ENCODE peak calls at places on chromosomes 7 and 10, in nine cellular contexts. X, R, N, A, H, Y, S, U and D are unnamed samples.

GRCh38 chr7:95622001-95622549 is 25.8 kb upstream of the PDK4 start:
- DNase-seq in X (no peak), R (no peak), N (no peak), A (no peak), H (no peak), Y (no peak), S (no peak), U (no peak), D (no peak)

GRCh38 chr10:29880856-29881255 is 178.5 kb downstream of the JCAD start:
- DNase-seq in X (no peak), R (no peak), N (no peak), A (no peak), H (no peak), Y (no peak), S (no peak), U (no peak), D (no peak)

GRCh38 chr10:132859084-132859855 is 73.3 kb upstream of the NKX6-2 start:
- DNase-seq in X (no peak), R (peak; percentile 8), N (no peak), A (no peak), H (no peak), Y (no peak), S (no peak), U (no peak), D (no peak)

GRCh38 chr7:85695041-85695990 is 508.5 kb upstream of the SEMA3D start:
- DNase-seq in X (no peak), R (no peak), N (no peak), A (no peak), H (no peak), Y (no peak), S (peak; percentile 63), U (peak; percentile 1), D (no peak)

GRCh38 chr10:60803433-60803832 is 25.2 kb downstream of the CDK1 start:
- DNase-seq in X (no peak), R (no peak), N (peak; percentile 83), A (no peak), H (no peak), Y (no peak), S (no peak), U (no peak), D (no peak)

GRCh38 chr7:47587389-47587788 is 5.5 kb upstream of the TNS3 start:
- DNase-seq in X (no peak), R (no peak), N (peak; percentile 76), A (no peak), H (no peak), Y (no peak), S (peak; percentile 93), U (no peak), D (no peak)

GRCh38 chr7:128389085-128389814 is 20.5 kb downstream of the IMPDH1 start:
- DNase-seq in X (no peak), R (no peak), N (no peak), A (no peak), H (no peak), Y (no peak), S (peak; percentile 28), U (no peak), D (no peak)

GRCh38 chr10:79229081-79229541 is 118.2 kb upstream of the PPIF start:
- DNase-seq in X (no peak), R (no peak), N (no peak), A (no peak), H (peak; percentile 31), Y (no peak), S (peak; percentile 80), U (no peak), D (no peak)

GRCh38 chr10:79046326-79046725 is 22.4 kb upstream of the ZMIZ1 start:
- DNase-seq in X (no peak), R (no peak), N (no peak), A (no peak), H (no peak), Y (no peak), S (no peak), U (no peak), D (no peak)

GRCh38 chr10:129387258-129387525 is 79.8 kb upstream of the MGMT start:
- DNase-seq in X (no peak), R (no peak), N (no peak), A (no peak), H (no peak), Y (no peak), S (no peak), U (no peak), D (no peak)

GRCh38 chr7:77409739-77410545 is 6.2 kb downstream of the GSAP start:
- DNase-seq in X (peak; percentile 57), R (no peak), N (peak; percentile 94), A (no peak), H (no peak), Y (no peak), S (no peak), U (no peak), D (no peak)

GRCh38 chr10:86267286-86268195 is 99.1 kb downstream of the GRID1 start:
- DNase-seq in X (no peak), R (no peak), N (no peak), A (no peak), H (no peak), Y (no peak), S (no peak), U (no peak), D (no peak)

GRCh38 chr7:5525271-5526189 is 101.9 kb upstream of the TNRC18 start:
- DNase-seq in X (no peak), R (no peak), N (peak; percentile 69), A (peak; percentile 20), H (no peak), Y (no peak), S (peak; percentile 70), U (peak; percentile 63), D (no peak)

GRCh38 chr7:73973091-73973490 is 54.9 kb upstream of the ELN start:
- DNase-seq in X (no peak), R (no peak), N (no peak), A (no peak), H (no peak), Y (no peak), S (no peak), U (no peak), D (no peak)

GRCh38 chr7:86949052-86949778 is 110.2 kb downstream of the ELAPOR2 start:
- DNase-seq in X (no peak), R (no peak), N (no peak), A (no peak), H (no peak), Y (no peak), S (no peak), U (no peak), D (no peak)

GRCh38 chr7:91168766-91169518 is 95.3 kb upstream of the FZD1 start:
- DNase-seq in X (no peak), R (no peak), N (no peak), A (no peak), H (peak; percentile 4), Y (no peak), S (no peak), U (no peak), D (peak; percentile 34)

GRCh38 chr10:51804861-51805260 is 105.5 kb upstream of the CSTF2T start:
- DNase-seq in X (peak; percentile 15), R (no peak), N (no peak), A (no peak), H (no peak), Y (no peak), S (no peak), U (no peak), D (no peak)

GRCh38 chr10:91197044-91197651 is 23.3 kb upstream of the PCGF5 start:
- DNase-seq in X (peak; percentile 52), R (no peak), N (no peak), A (no peak), H (no peak), Y (no peak), S (no peak), U (no peak), D (no peak)

GRCh38 chr7:112080441-112080840 is 125.8 kb downstream of the DOCK4 start:
- DNase-seq in X (peak; percentile 49), R (no peak), N (peak; percentile 85), A (no peak), H (no peak), Y (no peak), S (no peak), U (no peak), D (no peak)

GRCh38 chr10:90999512-91000172 is 78.8 kb upstream of the ANKRD1 start:
- DNase-seq in X (no peak), R (no peak), N (no peak), A (no peak), H (no peak), Y (no peak), S (no peak), U (no peak), D (no peak)

GRCh38 chr10:128064615-128065580 is 61.3 kb downstream of the MKI67 start:
- DNase-seq in X (peak; percentile 47), R (no peak), N (peak; percentile 99), A (peak; percentile 72), H (no peak), Y (no peak), S (no peak), U (no peak), D (no peak)

GRCh38 chr7:21753071-21753470 is 192.6 kb downstream of the CDCA7L start:
- DNase-seq in X (no peak), R (no peak), N (no peak), A (no peak), H (no peak), Y (no peak), S (peak; percentile 61), U (no peak), D (no peak)

GRCh38 chr7:18861514-18861913 is 255.9 kb downstream of the TWIST1 start:
- DNase-seq in X (no peak), R (no peak), N (no peak), A (no peak), H (no peak), Y (no peak), S (no peak), U (no peak), D (no peak)

GRCh38 chr7:129438839-129439640 is 4.8 kb downstream of the STRIP2 start:
- DNase-seq in X (peak; percentile 49), R (no peak), N (peak; percentile 76), A (peak; percentile 56), H (no peak), Y (no peak), S (no peak), U (peak; percentile 27), D (no peak)

GRCh38 chr7:116786791-116787443 is 75.5 kb upstream of the CAPZA2 start:
- DNase-seq in X (no peak), R (no peak), N (peak; percentile 57), A (no peak), H (no peak), Y (no peak), S (peak; percentile 32), U (peak; percentile 24), D (no peak)

GRCh38 chr7:84981038-84981601 is 205.7 kb downstream of the SEMA3D start:
- DNase-seq in X (no peak), R (no peak), N (no peak), A (no peak), H (no peak), Y (no peak), S (no peak), U (no peak), D (peak; percentile 84)

GRCh38 chr7:132125872-132126595 is 450.2 kb downstream of the PLXNA4 start:
- DNase-seq in X (no peak), R (no peak), N (no peak), A (no peak), H (no peak), Y (no peak), S (no peak), U (no peak), D (no peak)

GRCh38 chr7:158321056-158321700 is 266.4 kb downstream of the PTPRN2 start:
- DNase-seq in X (no peak), R (no peak), N (no peak), A (no peak), H (no peak), Y (no peak), S (no peak), U (no peak), D (no peak)

GRCh38 chr10:126945351-126946035 is 40.3 kb downstream of the DOCK1 start:
- DNase-seq in X (no peak), R (no peak), N (no peak), A (no peak), H (no peak), Y (no peak), S (no peak), U (no peak), D (no peak)

GRCh38 chr7:128071801-128072200 is 40.6 kb upstream of the LRRC4 start:
- DNase-seq in X (no peak), R (no peak), N (no peak), A (no peak), H (no peak), Y (no peak), S (no peak), U (no peak), D (no peak)

GRCh38 chr10:22185586-22185985 is 32.2 kb downstream of the EBLN1 start:
- DNase-seq in X (no peak), R (no peak), N (no peak), A (no peak), H (no peak), Y (no peak), S (no peak), U (no peak), D (no peak)